ENCODE peak calls at places on chromosomes 16 and 17, in ten cellular contexts. H is fibroblast of lung; I is psoas muscle; R is left cardiac atrium; V is T-helper 17 cell; B is cortex of kidney; O is germinal center; X is CD4-positive, CD25-positive, alpha-beta regulatory T cell; U is coronary artery; Q is stimulated activated CD8-positive, alpha-beta memory T cell treated with anti-CD3 and anti-CD28 coated beads, Interleukin-12 subunit alpha, Interleukin-12 subunit beta, amount 100 ng/mL, for 4 hours. J is an unnamed sample.

GRCh38 chr16:57028086-57028485 is 38.7 kb downstream of the NLRC5 start:
- DNase-seq in H (no peak), I (no peak), R (no peak), V (no peak), B (no peak), O (no peak), X (no peak), U (no peak), Q (no peak), J (no peak)

GRCh38 chr16:18979936-18980335 is 3.8 kb upstream of the TMC7 start:
- DNase-seq in H (no peak), I (no peak), R (no peak), V (no peak), B (no peak), O (no peak), X (no peak), U (no peak), Q (no peak), J (no peak)

GRCh38 chr17:60535382-60536279 is 9.6 kb upstream of the APPBP2 start:
- DNase-seq in H (peak; percentile 78), I (no peak), R (no peak), V (no peak), B (no peak), O (no peak), X (no peak), U (no peak), Q (no peak), J (no peak)

GRCh38 chr17:17503566-17504130 is 7.5 kb upstream of the RASD1 start:
- DNase-seq in H (no peak), I (peak; percentile 68), R (no peak), V (no peak), B (no peak), O (no peak), X (no peak), U (no peak), Q (no peak), J (no peak)

GRCh38 chr17:67879662-67880061 is 54.4 kb downstream of the BPTF start:
- DNase-seq in H (no peak), I (no peak), R (no peak), V (no peak), B (no peak), O (no peak), X (no peak), U (no peak), Q (no peak), J (no peak)

GRCh38 chr17:76388966-76389888 is 4.8 kb downstream of the SPHK1 start:
- DNase-seq in H (no peak), I (no peak), R (no peak), V (no peak), B (no peak), O (no peak), X (no peak), U (no peak), Q (no peak), J (no peak)

GRCh38 chr17:71118039-71118438 is 948.7 kb downstream of the KCNJ2 start:
- DNase-seq in H (peak; percentile 19), I (no peak), R (no peak), V (no peak), B (no peak), O (no peak), X (no peak), U (no peak), Q (no peak), J (no peak)

GRCh38 chr17:18161226-18162094 is 22.2 kb upstream of the ALKBH5 start:
- DNase-seq in H (peak; percentile 29), I (no peak), R (no peak), V (no peak), B (no peak), O (no peak), X (no peak), U (no peak), Q (no peak), J (no peak)

GRCh38 chr16:84278968-84279367 is 15.7 kb upstream of the WFDC1 start:
- DNase-seq in H (no peak), I (no peak), R (no peak), V (no peak), B (no peak), O (no peak), X (no peak), U (no peak), Q (no peak), J (no peak)

GRCh38 chr17:16639438-16639837 is 14.2 kb downstream of the ZNF624 start:
- DNase-seq in H (no peak), I (no peak), R (no peak), V (no peak), B (no peak), O (no peak), X (no peak), U (no peak), Q (no peak), J (no peak)

GRCh38 chr16:82748026-82748425 is 121.3 kb downstream of the CDH13 start:
- DNase-seq in H (peak; percentile 88), I (peak; percentile 68), R (peak; percentile 64), V (no peak), B (no peak), O (no peak), X (no peak), U (no peak), Q (no peak), J (no peak)

GRCh38 chr16:52376677-52377300 is 170.2 kb downstream of the TOX3 start:
- DNase-seq in H (no peak), I (no peak), R (no peak), V (no peak), B (no peak), O (no peak), X (no peak), U (no peak), Q (no peak), J (no peak)

GRCh38 chr16:68040506-68041288 is 17.6 kb downstream of the DUS2 start:
- DNase-seq in H (peak; percentile 41), I (peak; percentile 91), R (peak; percentile 86), V (peak; percentile 76), B (no peak), O (peak; percentile 84), X (peak; percentile 90), U (peak; percentile 79), Q (peak; percentile 74), J (peak; percentile 91)

GRCh38 chr17:36858119-36859002 is 78.9 kb upstream of the LHX1 start:
- DNase-seq in H (no peak), I (no peak), R (no peak), V (no peak), B (no peak), O (no peak), X (no peak), U (no peak), Q (no peak), J (no peak)

GRCh38 chr16:20846030-20846429 is 39.7 kb downstream of the REXO5 start:
- DNase-seq in H (no peak), I (peak; percentile 39), R (no peak), V (no peak), B (no peak), O (no peak), X (no peak), U (no peak), Q (no peak), J (no peak)

GRCh38 chr17:34358631-34359030 is 2.4 kb downstream of the CCL13 start:
- DNase-seq in H (no peak), I (no peak), R (no peak), V (no peak), B (no peak), O (no peak), X (no peak), U (no peak), Q (no peak), J (no peak)

GRCh38 chr16:56469748-56470147 is 18.4 kb downstream of the OGFOD1 start:
- DNase-seq in H (no peak), I (no peak), R (no peak), V (no peak), B (no peak), O (no peak), X (no peak), U (no peak), Q (no peak), J (no peak)

GRCh38 chr17:37478187-37478586 is 11.5 kb upstream of the DUSP14 start:
- DNase-seq in H (no peak), I (peak; percentile 80), R (peak; percentile 55), V (no peak), B (no peak), O (no peak), X (no peak), U (no peak), Q (no peak), J (no peak)

GRCh38 chr16:60180609-60181008 is 1446.5 kb upstream of the GOT2 start:
- DNase-seq in H (no peak), I (no peak), R (no peak), V (no peak), B (no peak), O (no peak), X (no peak), U (no peak), Q (no peak), J (no peak)

GRCh38 chr16:8407351-8407750 is 183.0 kb downstream of the TMEM114 start:
- DNase-seq in H (no peak), I (no peak), R (no peak), V (no peak), B (no peak), O (no peak), X (no peak), U (no peak), Q (no peak), J (no peak)

GRCh38 chr17:19247423-19247822 is 10.3 kb downstream of the EPN2 start:
- DNase-seq in H (no peak), I (no peak), R (no peak), V (no peak), B (no peak), O (no peak), X (no peak), U (no peak), Q (no peak), J (no peak)

GRCh38 chr17:45236002-45236606 is 14.4 kb downstream of the FMNL1 start:
- DNase-seq in H (no peak), I (no peak), R (no peak), V (no peak), B (no peak), O (no peak), X (no peak), U (no peak), Q (no peak), J (no peak)

GRCh38 chr16:67390816-67391423 is 2.4 kb downstream of the TPPP3 start:
- DNase-seq in H (no peak), I (no peak), R (no peak), V (no peak), B (no peak), O (no peak), X (no peak), U (no peak), Q (no peak), J (no peak)

GRCh38 chr17:78174332-78174869 is 6.0 kb downstream of the SYNGR2 start:
- DNase-seq in H (no peak), I (peak; percentile 93), R (peak; percentile 83), V (no peak), B (no peak), O (no peak), X (no peak), U (peak; percentile 92), Q (no peak), J (no peak)

GRCh38 chr17:69060835-69061234 is at the start of gene ABCA9:
- DNase-seq in H (peak; percentile 39), I (no peak), R (no peak), V (no peak), B (no peak), O (no peak), X (no peak), U (no peak), Q (no peak), J (no peak)

GRCh38 chr17:75079023-75079373 is 8.8 kb upstream of the SLC16A5 start:
- DNase-seq in H (no peak), I (no peak), R (no peak), V (no peak), B (no peak), O (no peak), X (no peak), U (no peak), Q (no peak), J (no peak)

GRCh38 chr17:46013127-46013501 is 14.1 kb downstream of the STH start:
- DNase-seq in H (no peak), I (no peak), R (no peak), V (no peak), B (no peak), O (no peak), X (no peak), U (no peak), Q (no peak), J (no peak)

GRCh38 chr17:67617304-67617899 is 100.3 kb upstream of the NOL11 start:
- DNase-seq in H (no peak), I (no peak), R (no peak), V (no peak), B (no peak), O (no peak), X (no peak), U (no peak), Q (no peak), J (no peak)